ENCODE peak calls at places on chromosomes 4 and X, in ten cellular contexts. M is CD8-positive, alpha-beta T cell; G is PC-9; C is transverse colon; Y is CD4-positive, CD25-positive, alpha-beta regulatory T cell; Z is tibial nerve; Q is stomach; U is heart left ventricle; I is hepatocyte; B is mesenchymal stem cell. W is an unnamed sample.

GRCh38 chr4:175947117-175947722 is 118.4 kb upstream of the WDR17 start:
- DNase-seq in M (no peak), G (no peak), C (no peak), Y (peak; percentile 29), Z (peak; percentile 34), Q (no peak), U (no peak), I (peak; percentile 41), B (peak; percentile 31), W (no peak)

GRCh38 chr4:169649545-169650226 is 29.3 kb downstream of the CLCN3 start:
- DNase-seq in M (no peak), G (no peak), C (no peak), Y (no peak), Z (no peak), Q (peak; percentile 38), U (peak; percentile 82), I (no peak), B (no peak), W (no peak)

GRCh38 chr4:45317276-45317675 is 590.9 kb upstream of the GNPDA2 start:
- DNase-seq in M (no peak), G (no peak), C (no peak), Y (no peak), Z (no peak), Q (no peak), U (no peak), I (peak; percentile 42), B (peak; percentile 46), W (no peak)

GRCh38 chr4:5749568-5749967 is 38.6 kb downstream of the EVC start:
- DNase-seq in M (no peak), G (no peak), C (no peak), Y (no peak), Z (no peak), Q (no peak), U (no peak), I (no peak), B (no peak), W (no peak)

GRCh38 chrX:128464091-128464490 is 411.9 kb upstream of the ACTRT1 start:
- DNase-seq in M (no peak), G (no peak), C (no peak), Y (no peak), Z (no peak), Q (no peak), U (no peak), I (peak; percentile 6), B (no peak), W (no peak)

GRCh38 chr4:86117781-86118302 is 242.0 kb downstream of the MAPK10 start:
- DNase-seq in M (no peak), G (no peak), C (no peak), Y (no peak), Z (no peak), Q (no peak), U (no peak), I (peak; percentile 7), B (no peak), W (no peak)

GRCh38 chr4:82839624-82840023 is 41.0 kb upstream of the SCD5 start:
- DNase-seq in M (no peak), G (no peak), C (no peak), Y (no peak), Z (no peak), Q (no peak), U (no peak), I (no peak), B (peak; percentile 73), W (no peak)

GRCh38 chrX:48458711-48459110 is 11.3 kb downstream of the SLC38A5 start:
- DNase-seq in M (no peak), G (no peak), C (no peak), Y (no peak), Z (no peak), Q (peak; percentile 35), U (peak; percentile 74), I (no peak), B (no peak), W (no peak)

GRCh38 chr4:121138014-121138413 is 26.1 kb downstream of the TNIP3 start:
- DNase-seq in M (no peak), G (no peak), C (no peak), Y (peak; percentile 24), Z (no peak), Q (no peak), U (no peak), I (no peak), B (no peak), W (no peak)

GRCh38 chr4:24511371-24512063 is 72.8 kb downstream of the DHX15 start:
- DNase-seq in M (no peak), G (no peak), C (no peak), Y (no peak), Z (no peak), Q (no peak), U (no peak), I (no peak), B (peak; percentile 51), W (no peak)

GRCh38 chr4:55768291-55768690 is 51.3 kb upstream of the EXOC1L start:
- DNase-seq in M (no peak), G (no peak), C (no peak), Y (no peak), Z (no peak), Q (no peak), U (no peak), I (peak; percentile 31), B (peak; percentile 77), W (no peak)

GRCh38 chrX:2705036-2705435 is 13.9 kb downstream of the CD99 start:
- DNase-seq in M (no peak), G (no peak), C (no peak), Y (no peak), Z (peak; percentile 43), Q (no peak), U (peak; percentile 55), I (no peak), B (peak; percentile 81), W (no peak)

GRCh38 chr4:81754169-81754568 is 282.5 kb upstream of the RASGEF1B start:
- DNase-seq in M (no peak), G (no peak), C (no peak), Y (no peak), Z (no peak), Q (no peak), U (no peak), I (no peak), B (no peak), W (no peak)

GRCh38 chrX:103362504-103362903 is 6.2 kb downstream of the TCEAL9 start:
- DNase-seq in M (no peak), G (peak; percentile 53), C (no peak), Y (no peak), Z (no peak), Q (no peak), U (no peak), I (no peak), B (peak; percentile 34), W (no peak)

GRCh38 chr4:169164669-169165415 is 105.9 kb downstream of the SH3RF1 start:
- DNase-seq in M (no peak), G (no peak), C (no peak), Y (no peak), Z (no peak), Q (no peak), U (no peak), I (no peak), B (peak; percentile 33), W (no peak)

GRCh38 chrX:2500091-2500680 is 590 bp downstream of the DHRSX start:
- DNase-seq in M (no peak), G (no peak), C (peak; percentile 36), Y (peak; percentile 41), Z (no peak), Q (peak; percentile 30), U (peak; percentile 49), I (peak; percentile 61), B (peak; percentile 78), W (no peak)

GRCh38 chr4:7860600-7861158 is 79.0 kb downstream of the AFAP1 start:
- DNase-seq in M (no peak), G (no peak), C (no peak), Y (no peak), Z (no peak), Q (no peak), U (no peak), I (no peak), B (no peak), W (no peak)
- H3K27ac ChIP-seq in M (no peak overlapping the region), G (peak overlapping the region; percentile 11), C (peak overlapping the region; percentile 7), Y (no peak overlapping the region), Z (no peak overlapping the region), Q (no peak overlapping the region), U (no peak overlapping the region), I (peak overlapping the region; percentile 67), B (peak overlapping the region; percentile 91), W (no peak overlapping the region)

DNA sequence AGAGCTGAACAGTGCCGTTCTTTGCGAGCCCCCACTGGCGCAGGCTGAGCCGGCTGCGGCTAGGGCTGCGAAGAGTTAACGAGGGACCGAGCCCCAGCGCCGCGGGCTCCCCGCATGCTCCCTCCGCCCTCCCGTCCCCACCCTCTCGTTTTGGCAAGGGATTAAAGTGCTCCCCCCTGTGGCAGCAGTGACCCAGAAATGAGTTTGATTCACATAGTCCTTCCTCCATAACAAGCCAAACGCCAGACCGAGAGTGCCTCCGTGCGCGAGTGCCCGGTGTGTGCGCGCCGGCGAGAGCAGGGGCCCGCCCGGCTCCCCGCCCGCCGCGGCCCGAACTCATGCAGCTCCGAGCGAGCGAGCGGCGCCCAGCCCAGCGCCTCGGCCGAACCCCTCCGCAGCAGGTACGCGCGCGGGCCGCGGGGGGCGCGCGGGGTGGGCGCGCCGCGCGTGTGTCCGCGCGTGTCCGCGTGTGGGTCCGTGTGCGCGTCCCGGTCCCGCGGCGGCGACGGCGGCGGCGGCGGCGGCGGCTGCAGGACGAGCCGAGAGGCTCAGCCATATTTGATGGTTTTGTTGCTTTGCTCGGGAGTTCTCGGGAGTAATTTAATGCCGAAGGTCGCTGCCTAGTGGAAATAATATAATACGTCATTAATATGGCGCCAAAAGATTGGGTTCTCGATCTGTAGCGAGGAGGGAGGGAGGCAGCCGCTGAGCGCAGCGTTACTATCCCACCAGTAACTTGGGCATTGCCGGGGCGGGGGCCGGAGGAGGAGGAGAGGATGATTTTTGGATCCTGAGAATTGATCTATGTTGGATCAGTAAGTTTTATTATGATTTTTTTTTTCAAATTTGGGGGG is at the start of gene JADE1:
- DNase-seq in M (peak; percentile 92), G (peak; percentile 69), C (peak; percentile 95), Y (peak; percentile 95), Z (peak; percentile 97), Q (peak; percentile 95), U (peak; percentile 94), I (peak; percentile 96), B (peak; percentile 96), W (peak; percentile 77)
- H3K9me3 ChIP-seq in M (no peaks in the 10 kb centered on the region), G (no peaks in the 10 kb centered on the region), C (no peaks in the 10 kb centered on the region), Y (no peaks in the 10 kb centered on the region), Z (no peaks in the 10 kb centered on the region), Q (no peaks in the 10 kb centered on the region), U (no peaks in the 10 kb centered on the region), I (no peaks in the 10 kb centered on the region), B (no peaks in the 10 kb centered on the region), W (no peaks in the 10 kb centered on the region)

GRCh38 chr4:94759767-94760211 is 2.0 kb downstream of the BMPR1B start:
- DNase-seq in M (no peak), G (no peak), C (no peak), Y (no peak), Z (no peak), Q (no peak), U (no peak), I (no peak), B (no peak), W (no peak)
- H3K4me3 ChIP-seq in M (no peak overlapping the region), G (no peak overlapping the region), C (no peak overlapping the region), Y (no peak overlapping the region), Z (no peak overlapping the region), Q (no peak overlapping the region), U (no peak overlapping the region), I (no peak overlapping the region), B (no peak overlapping the region), W (no peak overlapping the region)

DNA sequence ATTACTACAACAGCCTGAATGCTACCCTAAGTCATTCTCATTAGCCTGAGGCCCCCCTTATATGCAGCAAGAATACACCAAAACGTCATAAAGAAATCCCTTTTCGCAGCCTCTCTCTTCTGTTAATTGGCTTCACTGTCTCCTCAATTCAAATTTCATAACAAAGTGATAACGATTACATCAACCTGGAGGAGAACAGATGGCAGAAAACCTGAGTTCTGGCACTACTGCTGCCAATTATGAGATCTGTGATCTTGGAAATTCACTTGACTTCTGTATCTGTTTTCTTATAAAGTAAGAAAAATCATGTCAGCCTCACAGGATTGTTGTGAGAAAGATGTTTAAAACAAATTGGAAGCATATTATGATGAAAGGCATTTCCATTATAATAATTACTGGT is 1663.2 kb downstream of the STIM2 start:
- DNase-seq in M (no peak), G (no peak), C (no peak), Y (no peak), Z (no peak), Q (no peak), U (no peak), I (no peak), B (no peak), W (no peak)
- H3K27ac ChIP-seq in M (no peak overlapping the region), G (no peak overlapping the region), C (no peak overlapping the region), Y (no peak overlapping the region), Z (no peak overlapping the region), Q (no peak overlapping the region), U (no peak overlapping the region), I (no peak overlapping the region), B (no peak overlapping the region), W (no peak overlapping the region)

W was measured in CD8-positive, alpha-beta memory T cell.